ENCODE peak calls at places on chromosomes 16 and 17, in five cellular contexts. S is NT2/D1, X is colonic mucosa, D is ovary, K is A549. T is an unnamed sample. For H3K4me1, the result is how much of the 10 kb centered on the place peaks cover.

GRCh38 chr16:77885596-77886295 is 97.4 kb downstream of the VAT1L start:
- DNase-seq in D (no peak), S (no peak), X (no peak), K (no peak), T (no peak)

GRCh38 chr16:15041260-15042011 is 14.4 kb downstream of the NTAN1 start:
- DNase-seq in D (peak), S (no peak), K (no peak), X (peak), T (peak)

GRCh38 chr17:72358465-72358864 is 237.6 kb downstream of the SOX9 start:
- DNase-seq in K (peak), S (no peak), X (no peak), D (no peak), T (no peak)

GRCh38 chr16:3444032-3444388 is 530 bp downstream of the NAA60 start:
- DNase-seq in D (no peak), S (peak), X (peak), K (peak), T (peak)

GRCh38 chr16:51034481-51035109 is 116.5 kb downstream of the SALL1 start:
- DNase-seq in D (no peak), X (no peak), K (no peak), S (no peak), T (no peak)

GRCh38 chr16:2675021-2675420 is 7.3 kb upstream of the KCTD5 start:
- DNase-seq in D (peak), S (no peak), K (no peak), X (no peak), T (no peak)

GRCh38 chr16:19513377-19514053 is 8.4 kb downstream of the GDE1 start:
- DNase-seq in X (peak), K (no peak), S (no peak), D (no peak), T (no peak)

GRCh38 chr17:64216385-64217248 is 46.4 kb downstream of the TEX2 start:
- DNase-seq in D (peak), S (no peak), K (no peak), X (peak), T (peak)

GRCh38 chr17:22266231-22266630 is 573.9 kb downstream of the KCNJ18 start:
- DNase-seq in K (no peak), X (no peak), S (no peak), D (no peak), T (no peak)

GRCh38 chr17:17535957-17536356 is 39.8 kb upstream of the RASD1 start:
- DNase-seq in S (no peak), X (peak), D (no peak), K (peak), T (peak)

GRCh38 chr16:51153275-51153991 is 2.4 kb upstream of the SALL1 start:
- DNase-seq in D (peak), K (no peak), S (no peak), X (no peak), T (no peak)

GRCh38 chr17:27559996-27560481 is 70.9 kb upstream of the LGALS9 start:
- DNase-seq in K (peak), D (peak), S (no peak), X (peak), T (peak)

GRCh38 chr16:3012828-3013420 is at the start of gene CLDN9:
- DNase-seq in D (no peak), X (peak), K (no peak), S (no peak), T (peak)

GRCh38 chr16:81212830-81213465 is 25.5 kb upstream of the BCO1 start:
- DNase-seq in X (no peak), S (no peak), D (no peak), K (no peak), T (no peak)

GRCh38 chr16:29831490-29831889 is 11.2 kb downstream of the MVP start:
- DNase-seq in K (no peak), S (no peak), D (no peak), X (no peak), T (peak)

GRCh38 chr17:83007504-83008475 is 71.6 kb upstream of the METRNL start:
- DNase-seq in S (no peak), D (no peak), K (no peak), X (no peak), T (peak)

GRCh38 chr16:24728891-24729242 is 584 bp upstream of the TNRC6A start:
- DNase-seq in S (no peak), X (no peak), D (no peak), K (no peak), T (no peak)

GRCh38 chr17:30296499-30297038 is 4.8 kb upstream of the BLMH start:
- DNase-seq in S (no peak), X (no peak), D (no peak), K (no peak), T (no peak)

GRCh38 chr17:18965530-18966236 is 13.7 kb downstream of the SLC5A10 start:
- DNase-seq in S (no peak), K (no peak), D (no peak), X (no peak), T (peak)
- H3K4me1 ChIP-seq in S (under half), K (half or more), D (under half), X (under half), T (under half)

DNA sequence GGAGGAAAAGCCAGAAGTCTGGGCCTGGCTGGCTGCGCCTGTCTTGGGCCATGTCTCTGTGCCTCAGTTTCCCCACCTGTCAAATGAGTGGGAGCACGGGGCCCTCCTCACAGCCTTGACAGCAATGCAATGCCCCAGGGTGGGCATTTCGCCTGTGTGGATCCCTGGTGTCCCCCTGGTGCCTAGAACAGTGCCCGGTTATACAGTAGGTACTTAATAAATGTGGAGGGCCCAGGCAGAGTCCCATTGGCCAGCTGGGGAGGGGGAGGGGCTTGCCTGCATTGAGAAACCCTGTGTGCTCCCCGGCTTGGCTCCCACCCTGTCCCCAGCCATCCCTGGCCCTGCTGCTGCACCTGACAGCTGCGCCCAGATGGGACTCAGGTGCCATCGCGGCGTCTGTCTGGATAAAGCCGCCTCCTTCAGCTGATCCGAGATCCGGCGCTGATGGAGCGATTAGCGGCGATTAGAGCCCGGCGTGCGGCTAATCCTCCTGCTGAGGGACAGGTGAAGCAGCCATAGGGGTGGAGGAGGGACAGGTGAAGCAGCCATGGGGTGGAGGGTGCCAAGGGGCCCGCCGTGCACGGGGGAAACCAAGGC is 12.4 kb downstream of the ZFPM1 start:
- DNase-seq in S (no peak), X (no peak), D (no peak), K (no peak), T (no peak)
- H3K4me1 ChIP-seq in S (under half), X (under half), D (under half), K (under half), T (under half)

GRCh38 chr17:74457820-74458166 is 8.6 kb upstream of the CD300A start:
- DNase-seq in X (no peak), K (no peak), S (no peak), D (no peak), T (no peak)
- H3K4me1 ChIP-seq in X (under half), K (under half), S (under half), D (under half), T (under half)

DNA sequence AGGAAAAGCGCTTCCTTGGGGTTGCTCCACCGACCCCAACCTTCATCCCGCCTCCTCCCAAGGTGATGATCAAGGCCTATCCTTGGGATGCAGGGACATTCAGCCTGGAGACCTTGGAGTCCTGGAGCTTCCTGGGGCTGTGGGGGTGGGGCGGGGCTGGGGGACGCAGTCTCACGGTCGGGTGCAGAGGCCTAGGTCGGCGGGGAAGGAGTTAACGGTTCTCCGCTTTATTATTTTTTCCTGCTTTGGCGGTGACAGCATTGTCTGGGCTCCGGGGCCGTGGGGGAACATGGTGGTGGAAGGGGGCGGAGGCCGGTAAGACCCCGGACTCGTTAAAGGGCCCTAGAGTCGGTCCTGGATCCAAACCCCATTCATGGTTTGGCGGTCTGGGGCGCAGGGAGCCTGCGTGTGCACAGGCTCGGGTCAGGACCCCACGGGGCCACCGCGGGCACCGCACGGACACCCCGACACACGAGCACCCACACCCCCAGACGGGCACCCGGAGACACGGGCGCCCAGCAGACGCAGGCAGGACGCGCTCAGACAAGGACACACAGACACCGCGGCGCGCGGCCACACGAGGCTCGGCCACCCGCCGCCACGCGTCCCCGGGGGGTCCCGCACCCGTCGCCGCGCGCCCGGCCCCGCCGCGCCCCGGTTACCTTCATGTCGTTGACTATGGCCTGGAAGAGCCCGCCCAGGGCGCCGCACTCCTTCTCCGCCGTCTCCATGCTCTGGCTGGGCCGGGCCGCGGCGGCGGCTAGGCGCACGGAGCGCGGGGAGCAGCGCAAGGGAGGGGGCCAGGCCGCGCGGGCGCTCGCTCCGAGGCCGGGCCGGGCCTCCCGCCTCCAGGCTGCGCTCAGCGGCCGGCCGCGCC is 554 bp downstream of the MTSS2 start:
- DNase-seq in X (no peak), K (no peak), S (no peak), D (peak), T (peak)
- H3K4me1 ChIP-seq in X (under half), K (half or more), S (half or more), D (half or more), T (half or more)

GRCh38 chr16:396605-397004 is 394 bp upstream of the NME4 start:
- DNase-seq in K (peak), D (peak), X (no peak), S (no peak), T (peak)

GRCh38 chr16:398551-399277 is 1.7 kb downstream of the NME4 start:
- DNase-seq in D (peak), S (no peak), X (no peak), K (no peak), T (peak)

GRCh38 chr16:397736-398332 is 835 bp downstream of the NME4 start:
- DNase-seq in K (peak), S (no peak), X (peak), D (peak), T (peak)

GRCh38 chr16:397135-397661 is at the start of gene NME4:
- DNase-seq in S (no peak), D (peak), X (no peak), K (peak), T (peak)

DNA sequence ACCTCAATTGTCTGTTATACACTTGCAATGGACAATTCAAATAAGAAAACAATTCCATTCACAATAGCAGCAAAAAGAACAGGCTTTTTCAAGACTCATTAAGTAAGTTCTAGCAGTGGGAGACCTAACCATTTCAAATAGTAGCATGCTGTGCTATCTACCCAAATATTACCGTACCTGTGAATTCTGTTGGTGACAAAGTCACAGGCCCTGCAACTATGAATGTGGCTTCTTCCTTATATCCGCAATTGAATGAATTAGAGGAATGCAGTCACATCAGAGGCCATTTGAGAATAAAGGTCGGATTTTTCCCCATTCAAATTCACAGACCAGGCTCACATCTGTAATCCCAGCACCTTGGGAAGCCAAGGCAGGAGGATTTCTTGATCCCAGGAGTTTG is 800 bp upstream of the NME4 start:
- DNase-seq in X (no peak), K (no peak), S (no peak), D (no peak), T (no peak)
- H3K4me1 ChIP-seq in X (under half), K (under half), S (under half), D (under half), T (under half)

GRCh38 chr16:6576646-6577045 is 756.0 kb upstream of the RBFOX1 start:
- DNase-seq in K (no peak), S (no peak), X (no peak), D (no peak), T (no peak)
- H3K4me1 ChIP-seq in K (under half), S (under half), X (under half), D (under half), T (under half)